ENCODE peak calls at places on chromosome 14, in five cellular contexts. K, P, T, A and N are unnamed samples.
A peak's percentile ranks its signal among the peaks of the same experiment; 100 is the strongest.

GRCh38 chr14:72594099-72594901 is 299.6 kb downstream of the DPF3 start:
- DNase-seq in K (no peak), P (no peak), T (no peak), A (no peak), N (no peak)

GRCh38 chr14:37230551-37231194 is 32.9 kb downstream of the MIPOL1 start:
- DNase-seq in K (no peak), P (no peak), T (peak; percentile 87), A (peak; percentile 75), N (peak; percentile 71)

GRCh38 chr14:59037086-59037485 is 151.4 kb upstream of the DAAM1 start:
- DNase-seq in K (no peak), P (no peak), T (peak; percentile 9), A (no peak), N (peak; percentile 9)

GRCh38 chr14:89349196-89350008 is 67.6 kb downstream of the FOXN3 start:
- DNase-seq in K (peak; percentile 86), P (no peak), T (no peak), A (peak; percentile 80), N (no peak)

GRCh38 chr14:23346693-23347405 is 5.8 kb downstream of the SLC22A17 start:
- DNase-seq in K (no peak), P (no peak), T (no peak), A (no peak), N (no peak)

GRCh38 chr14:35402323-35403084 is 2.0 kb downstream of the NFKBIA start:
- DNase-seq in K (peak; percentile 29), P (no peak), T (peak; percentile 50), A (peak; percentile 15), N (no peak)

GRCh38 chr14:29442720-29443119 is 484.9 kb downstream of the PRKD1 start:
- DNase-seq in K (no peak), P (no peak), T (peak; percentile 77), A (no peak), N (peak; percentile 42)

GRCh38 chr14:87995500-87996275 is 2.7 kb upstream of the GALC start:
- DNase-seq in K (no peak), P (no peak), T (no peak), A (no peak), N (no peak)

GRCh38 chr14:60506985-60507829 is 1.7 kb upstream of the SIX6 start:
- DNase-seq in K (no peak), P (no peak), T (no peak), A (no peak), N (no peak)

GRCh38 chr14:35553808-35554207 is 19.8 kb downstream of the INSM2 start:
- DNase-seq in K (no peak), P (no peak), T (peak; percentile 55), A (no peak), N (peak; percentile 25)

GRCh38 chr14:71050227-71050823 is 143.1 kb downstream of the PCNX1 start:
- DNase-seq in K (no peak), P (no peak), T (peak; percentile 33), A (peak; percentile 21), N (peak; percentile 9)

GRCh38 chr14:72851660-72852059 is 42.2 kb downstream of the DPF3 start:
- DNase-seq in K (no peak), P (no peak), T (no peak), A (no peak), N (no peak)

GRCh38 chr14:103607039-103607668 is 21.9 kb upstream of the KLC1 start:
- DNase-seq in K (peak; percentile 70), P (no peak), T (peak; percentile 87), A (peak; percentile 65), N (peak; percentile 95)

GRCh38 chr14:35727764-35728163 is 81.3 kb downstream of the RALGAPA1 start:
- DNase-seq in K (no peak), P (no peak), T (no peak), A (no peak), N (no peak)

GRCh38 chr14:51576899-51577298 is 74.8 kb upstream of the FRMD6 start:
- DNase-seq in K (no peak), P (no peak), T (peak; percentile 78), A (no peak), N (peak; percentile 80)

GRCh38 chr14:32167907-32168306 is 33.9 kb upstream of the RNU6-7 start:
- DNase-seq in K (no peak), P (no peak), T (no peak), A (no peak), N (no peak)

GRCh38 chr14:96257900-96258299 is 1.9 kb downstream of the BDKRB1 start:
- DNase-seq in K (no peak), P (no peak), T (no peak), A (no peak), N (no peak)

GRCh38 chr14:96254696-96255095 is 1.3 kb upstream of the BDKRB1 start:
- DNase-seq in K (no peak), P (no peak), T (no peak), A (no peak), N (no peak)

GRCh38 chr14:96257056-96257455 is 1.0 kb downstream of the BDKRB1 start:
- DNase-seq in K (no peak), P (no peak), T (no peak), A (no peak), N (no peak)

GRCh38 chr14:96256420-96256819 is 410 bp downstream of the BDKRB1 start:
- DNase-seq in K (no peak), P (no peak), T (peak; percentile 78), A (no peak), N (peak; percentile 70)

DNA sequence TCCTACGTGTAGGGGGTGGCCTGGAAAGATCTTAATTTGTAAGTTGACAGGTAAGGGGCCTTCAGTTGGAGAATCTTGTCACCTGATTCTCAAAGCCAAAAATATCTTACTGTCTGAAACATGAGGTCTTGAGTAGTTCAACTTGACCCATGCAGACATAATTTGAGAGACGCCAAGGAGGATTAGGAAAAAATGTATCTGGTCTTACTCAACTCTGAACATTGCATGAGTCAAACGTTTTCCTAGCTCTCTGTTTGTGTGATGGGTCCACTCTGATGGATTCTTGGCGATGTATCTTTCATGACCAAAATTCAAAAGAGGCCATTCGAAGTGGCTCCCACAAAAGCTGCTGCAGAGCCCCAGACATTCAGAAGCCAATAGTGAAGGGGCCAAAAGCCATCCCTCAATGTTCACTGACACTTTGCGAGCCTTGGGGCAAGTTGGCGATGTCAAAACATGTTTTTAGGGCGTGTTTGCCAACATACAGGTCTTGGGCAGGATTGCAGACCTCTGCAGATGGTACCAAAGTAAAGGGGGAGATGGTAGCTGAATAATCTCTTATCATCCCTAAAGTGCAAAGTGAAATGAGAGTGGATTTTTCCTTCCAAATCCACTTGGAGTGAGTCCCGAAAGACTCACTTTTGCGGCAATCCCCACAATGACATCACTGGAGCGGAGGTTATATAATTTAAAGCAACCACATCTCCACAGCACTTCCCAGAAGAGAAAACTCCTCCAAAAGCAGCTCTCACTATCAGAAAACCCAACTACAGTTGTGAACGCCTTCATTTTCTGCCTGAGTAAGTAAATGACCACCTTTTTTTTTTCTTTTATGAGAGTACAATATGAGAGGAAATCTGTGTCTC is at the start of gene BDKRB1:
- DNase-seq in K (no peak), P (no peak), T (peak; percentile 93), A (no peak), N (peak; percentile 90)
- H3K4me3 ChIP-seq in K (no peak within 1 kb of the TSS), P (peak within 1 kb of the TSS; percentile 25), T (peak within 1 kb of the TSS; percentile 59), A (no peak within 1 kb of the TSS), N (peak within 1 kb of the TSS; percentile 3)

GRCh38 chr14:80942158-80942738 is 710 bp upstream of the CEP128 start:
- DNase-seq in K (no peak), P (no peak), T (no peak), A (peak; percentile 51), N (no peak)

GRCh38 chr14:80944861-80945617 is 3.5 kb upstream of the CEP128 start:
- DNase-seq in K (no peak), P (no peak), T (peak; percentile 18), A (no peak), N (no peak)

GRCh38 chr14:80941241-80942157 is at the start of gene CEP128:
- DNase-seq in K (peak; percentile 92), P (peak; percentile 50), T (peak; percentile 99), A (peak; percentile 97), N (peak; percentile 98)

DNA sequence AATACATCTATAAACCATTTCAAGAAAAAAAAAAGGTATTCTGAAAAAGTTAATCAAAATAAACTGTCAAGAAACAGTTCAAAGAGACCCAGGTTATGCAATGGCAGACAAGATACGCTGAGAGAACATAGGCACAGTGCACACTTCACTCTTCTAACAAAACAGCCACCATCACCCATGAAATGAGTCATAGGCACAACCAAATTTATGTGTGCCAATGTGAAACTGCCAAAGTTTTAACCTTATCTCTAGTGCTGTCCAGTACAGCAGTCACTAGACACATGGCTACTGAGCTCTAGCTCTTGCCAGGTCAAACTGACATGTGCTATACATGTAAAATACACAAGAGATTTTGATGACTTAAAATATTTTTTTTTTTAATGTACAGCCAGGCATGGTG is 1.4 kb downstream of the CEP128 start:
- DNase-seq in K (no peak), P (no peak), T (peak; percentile 22), A (peak; percentile 16), N (no peak)
- H3K4me3 ChIP-seq in K (no peak overlapping the region), P (no peak overlapping the region), T (no peak overlapping the region), A (peak overlapping the region; percentile 91), N (no peak overlapping the region)

GRCh38 chr14:55691659-55692058 is 111.7 kb downstream of the KTN1 start:
- DNase-seq in K (no peak), P (no peak), T (no peak), A (no peak), N (no peak)
- H3K4me3 ChIP-seq in K (no peak overlapping the region), P (no peak overlapping the region), T (no peak overlapping the region), A (no peak overlapping the region), N (no peak overlapping the region)

GRCh38 chr14:42429401-42429800 is 822.7 kb downstream of the LRFN5 start:
- DNase-seq in K (no peak), P (no peak), T (no peak), A (no peak), N (no peak)
- H3K4me3 ChIP-seq in K (no peak overlapping the region), P (no peak overlapping the region), T (no peak overlapping the region), A (peak overlapping the region; percentile 16), N (no peak overlapping the region)

GRCh38 chr14:67410313-67410712 is 1.7 kb downstream of the PLEK2 start:
- DNase-seq in K (no peak), P (no peak), T (no peak), A (no peak), N (no peak)

GRCh38 chr14:67411820-67412421 is at the start of gene PLEK2:
- DNase-seq in K (no peak), P (no peak), T (peak; percentile 63), A (no peak), N (peak; percentile 48)

GRCh38 chr14:67409461-67409860 is 2.5 kb downstream of the PLEK2 start:
- DNase-seq in K (no peak), P (no peak), T (no peak), A (no peak), N (no peak)

GRCh38 chr14:67413806-67414769 is 2.1 kb upstream of the PLEK2 start:
- DNase-seq in K (no peak), P (no peak), T (peak; percentile 91), A (no peak), N (peak; percentile 63)

DNA sequence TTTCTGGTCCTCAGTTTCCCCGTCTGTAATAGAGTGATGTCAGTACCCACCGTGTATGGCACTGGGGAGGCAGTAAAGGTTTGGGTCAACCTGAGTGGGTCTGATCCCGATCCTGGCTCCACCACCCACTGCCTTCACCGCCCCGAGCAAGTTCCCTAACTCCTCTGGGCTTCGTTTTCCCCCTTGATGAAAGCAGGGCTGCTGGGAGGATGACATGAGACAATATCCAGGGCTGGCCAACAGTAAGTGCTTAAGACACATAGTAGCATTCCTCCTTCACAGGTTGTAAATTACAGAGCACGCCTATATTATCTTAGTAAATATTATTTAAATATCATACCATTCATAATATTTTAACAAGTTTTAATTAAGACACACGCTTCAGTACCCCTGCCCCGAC is 590 bp downstream of the PLEK2 start:
- DNase-seq in K (no peak), P (no peak), T (peak; percentile 31), A (no peak), N (no peak)
- H3K4me3 ChIP-seq in K (no peak overlapping the region), P (peak overlapping the region; percentile 62), T (peak overlapping the region; percentile 71), A (no peak overlapping the region), N (peak overlapping the region; percentile 65)